ENCODE peak calls at places on chromosome 16, in nine cellular contexts. U is dorsolateral prefrontal cortex, S is AG10803, E is H9, Z is ascending aorta, W is Panc1, I is right lobe of liver, K is fibroblast of the aortic adventitia, B is tibial nerve. O is an unnamed sample.

GRCh38 chr16:16120044-16120381 is 103.3 kb downstream of the ABCC6 start:
- DNase-seq in U (no peak), S (no peak), E (no peak), Z (no peak), W (no peak), I (no peak), K (no peak), B (no peak), O (no peak)

GRCh38 chr16:8486985-8487384 is 103.3 kb downstream of the TMEM114 start:
- DNase-seq in U (no peak), S (no peak), E (no peak), Z (no peak), W (no peak), I (no peak), K (no peak), B (no peak), O (no peak)

GRCh38 chr16:22890976-22891375 is 77.0 kb downstream of the HS3ST2 start:
- DNase-seq in U (no peak), S (no peak), E (no peak), Z (no peak), W (no peak), I (no peak), K (no peak), B (no peak), O (no peak)

GRCh38 chr16:9091867-9092281 is 430 bp downstream of the HAPSTR1 start:
- DNase-seq in U (no peak), S (peak; percentile 35), E (no peak), Z (no peak), W (no peak), I (peak; percentile 74), K (no peak), B (peak; percentile 18), O (no peak)

GRCh38 chr16:89478576-89479221 is 11.7 kb downstream of the ANKRD11 start:
- DNase-seq in U (no peak), S (peak; percentile 60), E (no peak), Z (no peak), W (no peak), I (no peak), K (peak; percentile 53), B (no peak), O (no peak)

GRCh38 chr16:27179500-27180072 is 23.7 kb upstream of the KDM8 start:
- DNase-seq in U (peak; percentile 46), S (peak; percentile 62), E (peak; percentile 89), Z (peak; percentile 21), W (no peak), I (peak; percentile 91), K (peak; percentile 75), B (peak; percentile 70), O (no peak)

GRCh38 chr16:48384982-48385271 is 286 bp downstream of the SIAH1 start:
- DNase-seq in U (no peak), S (peak; percentile 25), E (peak; percentile 47), Z (no peak), W (no peak), I (no peak), K (no peak), B (no peak), O (no peak)

GRCh38 chr16:88730632-88731607 is 24.6 kb downstream of the CTU2 start:
- DNase-seq in U (no peak), S (no peak), E (no peak), Z (no peak), W (no peak), I (no peak), K (no peak), B (no peak), O (no peak)

GRCh38 chr16:86256995-86257394 is 253.3 kb upstream of the FOXF1 start:
- DNase-seq in U (no peak), S (no peak), E (no peak), Z (no peak), W (no peak), I (no peak), K (no peak), B (no peak), O (no peak)

GRCh38 chr16:66878067-66878466 is 2.2 kb upstream of the PDP2 start:
- DNase-seq in U (no peak), S (peak; percentile 62), E (no peak), Z (no peak), W (no peak), I (peak; percentile 22), K (no peak), B (no peak), O (no peak)

GRCh38 chr16:82630688-82631087 is 3.9 kb downstream of the CDH13 start:
- DNase-seq in U (no peak), S (peak; percentile 18), E (no peak), Z (no peak), W (no peak), I (no peak), K (peak; percentile 54), B (no peak), O (no peak)

GRCh38 chr16:57863434-57864160 is 61.3 kb upstream of the KIFC3 start:
- DNase-seq in U (peak; percentile 40), S (peak; percentile 81), E (peak; percentile 69), Z (no peak), W (peak; percentile 42), I (peak; percentile 69), K (peak; percentile 86), B (peak; percentile 35), O (peak; percentile 45)

GRCh38 chr16:85535352-85536072 is 77.6 kb upstream of the GSE1 start:
- DNase-seq in U (no peak), S (no peak), E (no peak), Z (no peak), W (no peak), I (peak; percentile 85), K (no peak), B (no peak), O (no peak)

GRCh38 chr16:16021988-16022682 is 72.7 kb downstream of the ABCC1 start:
- DNase-seq in U (peak; percentile 85), S (peak; percentile 95), E (peak; percentile 60), Z (peak; percentile 89), W (peak; percentile 96), I (peak; percentile 78), K (peak; percentile 97), B (peak; percentile 90), O (peak; percentile 92)

GRCh38 chr16:79093554-79093967 is 507.0 kb downstream of the MAF start:
- DNase-seq in U (no peak), S (no peak), E (no peak), Z (no peak), W (no peak), I (no peak), K (no peak), B (no peak), O (no peak)

GRCh38 chr16:4693296-4693955 is at the start of gene NUDT16L1:
- DNase-seq in U (peak; percentile 97), S (peak; percentile 92), E (peak; percentile 97), Z (peak; percentile 86), W (peak; percentile 67), I (peak; percentile 98), K (peak; percentile 88), B (peak; percentile 93), O (peak; percentile 83)
- TF ChIP-seq CTCF in U (peak; percentile 42), S (no peak), E (no peak), Z (peak; percentile 23), W (no peak), I (peak; percentile 23), K (peak; percentile 10), B (peak; percentile 42), O (no peak)

DNA sequence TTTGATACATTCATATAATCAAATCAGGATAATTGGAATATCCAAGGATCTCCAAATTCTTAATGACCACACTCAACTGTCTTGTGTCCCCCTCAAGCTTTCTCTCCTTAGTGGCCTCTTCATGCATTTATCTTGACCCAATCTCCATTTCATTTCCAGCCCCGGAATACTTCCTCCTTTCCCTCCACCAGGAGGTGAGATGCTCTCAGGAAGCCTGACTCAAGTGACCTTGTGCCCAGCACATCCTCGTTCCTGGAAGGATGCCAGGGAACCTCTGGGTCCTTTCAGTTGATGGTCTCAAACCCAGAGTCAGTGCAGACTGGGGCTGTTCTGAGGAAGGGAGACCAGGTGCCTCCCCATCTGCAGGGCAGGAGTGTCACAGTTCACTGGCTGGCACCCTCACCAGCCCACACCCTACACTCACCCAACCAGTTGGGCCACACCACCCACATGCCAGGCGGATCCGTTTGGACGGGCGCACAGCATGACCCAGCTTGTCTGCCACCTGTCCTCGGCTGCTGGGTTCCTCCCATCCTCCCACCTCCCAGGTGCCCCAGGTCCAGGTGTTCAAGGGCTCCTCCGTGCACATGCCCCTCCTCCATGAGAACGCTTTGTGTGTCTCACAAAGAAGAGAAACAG is 14.0 kb upstream of the EMP2 start:
- DNase-seq in U (no peak), S (no peak), E (no peak), Z (no peak), W (no peak), I (no peak), K (no peak), B (no peak), O (no peak)
- TF ChIP-seq CTCF in U (no peak), S (no peak), E (no peak), Z (no peak), W (no peak), I (no peak), K (no peak), B (no peak), O (no peak)

DNA sequence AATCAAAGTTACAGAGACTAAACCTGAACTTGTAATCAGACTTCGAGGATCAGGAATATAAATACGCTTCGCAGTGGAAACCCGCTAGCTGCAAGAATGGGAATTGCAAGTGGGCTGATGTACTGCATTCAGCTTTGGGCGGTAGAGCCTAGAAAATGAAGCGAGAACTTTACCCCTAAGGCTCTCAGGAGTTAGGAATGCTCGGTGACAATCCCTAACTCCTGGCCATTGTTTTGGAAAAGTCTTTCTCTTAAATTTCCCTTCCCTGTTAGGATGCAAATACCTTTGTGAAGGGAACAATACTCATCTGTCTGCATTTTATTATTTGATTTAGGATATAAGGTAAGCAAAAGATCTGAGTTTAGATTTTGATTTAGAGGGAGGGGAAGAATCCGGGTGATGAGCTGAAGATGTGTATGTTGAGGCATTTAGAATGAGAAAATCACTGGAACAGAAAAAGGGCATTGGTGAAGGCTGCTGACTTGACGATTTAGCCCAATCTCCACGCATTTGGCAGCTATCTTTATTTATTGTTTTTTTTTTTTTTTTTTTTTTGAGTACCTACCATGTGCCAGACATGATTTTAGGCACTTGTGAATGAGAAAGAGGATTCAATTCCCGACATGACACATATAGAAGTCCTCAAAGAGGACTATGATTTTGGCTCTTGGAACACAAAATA is 2.2 kb upstream of the TOX3 start:
- DNase-seq in U (no peak), S (no peak), E (peak; percentile 63), Z (no peak), W (no peak), I (no peak), K (no peak), B (no peak), O (no peak)
- TF ChIP-seq CTCF in U (no peak), S (peak; percentile 24), E (peak; percentile 72), Z (no peak), W (peak; percentile 40), I (no peak), K (peak; percentile 22), B (no peak), O (no peak)

DNA sequence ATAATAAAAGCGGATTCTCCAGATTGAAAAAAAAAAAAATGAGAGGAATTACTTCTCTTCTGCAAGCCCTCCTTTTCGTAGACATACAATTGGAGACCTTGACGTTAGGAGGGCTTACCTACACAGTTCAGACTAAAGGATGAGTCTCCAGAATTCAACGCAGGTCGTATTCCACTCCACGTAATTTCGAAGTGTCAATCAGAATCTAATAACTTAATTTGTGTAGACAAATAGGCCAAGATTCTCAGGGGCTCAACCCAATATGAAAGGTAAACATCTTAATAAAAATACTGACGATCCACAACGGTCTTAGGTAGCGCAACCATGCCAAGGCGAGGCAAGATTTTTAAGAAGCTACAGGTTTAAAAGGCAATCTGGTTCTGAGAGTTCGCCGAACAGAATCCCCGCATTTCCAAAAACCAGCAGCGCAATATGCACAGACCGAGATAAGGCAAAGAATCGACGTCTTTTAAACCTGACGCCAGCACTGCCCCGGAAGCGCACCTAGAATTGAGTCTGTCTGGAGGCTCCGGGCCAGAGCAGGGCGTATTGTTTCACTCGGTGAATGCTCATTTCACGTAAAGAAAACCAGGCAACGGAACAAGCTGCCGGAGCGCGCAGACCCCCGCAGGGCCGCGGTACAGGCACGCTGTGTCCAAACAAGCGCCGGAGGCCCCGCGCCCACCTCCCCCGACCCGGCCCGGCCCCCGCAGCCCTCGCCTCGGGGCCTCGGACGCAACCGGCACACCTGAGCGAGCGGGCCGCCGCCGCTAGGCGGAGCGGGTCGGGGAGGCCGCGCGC is 623 bp downstream of the MBTPS1 start:
- DNase-seq in U (peak; percentile 54), S (peak; percentile 31), E (no peak), Z (no peak), W (no peak), I (peak; percentile 69), K (peak; percentile 59), B (no peak), O (no peak)
- TF ChIP-seq CTCF in U (no peak), S (no peak), E (peak; percentile 61), Z (no peak), W (no peak), I (peak; percentile 44), K (peak; percentile 24), B (peak; percentile 8), O (no peak)

O was measured in AG09319.